ENCODE peak calls at places on chromosomes 7 and 10, in eight cellular contexts. One of them, this sample, is unnamed.

GRCh38 chr10:84429926-84430520 is 101.6 kb downstream of the CCSER2 start:
- DNase-seq in spleen: peak; percentile 80
- DNase-seq in left ventricle myocardium superior: peak; percentile 49
- DNase-seq in germinal center: peak; percentile 51
- DNase-seq in CD8-positive, alpha-beta T cell: peak; percentile 69
- DNase-seq in DMS153: peak; percentile 10
- DNase-seq in activated CD4-positive, alpha-beta T cell treated with anti-CD3 and anti-CD28 coated beads for 24 hours: peak; percentile 40
- DNase-seq in smooth muscle cell of the brain vasculature: no peak
- DNase-seq in this sample: peak; percentile 62

GRCh38 chr7:33108591-33108930 is 643 bp downstream of the RP9 start:
- DNase-seq in spleen: no peak
- DNase-seq in left ventricle myocardium superior: no peak
- DNase-seq in germinal center: no peak
- DNase-seq in CD8-positive, alpha-beta T cell: peak; percentile 17
- DNase-seq in DMS153: no peak
- DNase-seq in activated CD4-positive, alpha-beta T cell treated with anti-CD3 and anti-CD28 coated beads for 24 hours: no peak
- DNase-seq in smooth muscle cell of the brain vasculature: no peak
- DNase-seq in this sample: no peak

GRCh38 chr7:39357648-39358047 is 208.6 kb upstream of the YAE1 start:
- DNase-seq in spleen: no peak
- DNase-seq in left ventricle myocardium superior: no peak
- DNase-seq in germinal center: no peak
- DNase-seq in CD8-positive, alpha-beta T cell: no peak
- DNase-seq in DMS153: no peak
- DNase-seq in activated CD4-positive, alpha-beta T cell treated with anti-CD3 and anti-CD28 coated beads for 24 hours: no peak
- DNase-seq in smooth muscle cell of the brain vasculature: no peak
- DNase-seq in this sample: no peak

GRCh38 chr7:116280803-116281202 is 70.5 kb downstream of the TES start:
- DNase-seq in spleen: no peak
- DNase-seq in left ventricle myocardium superior: no peak
- DNase-seq in germinal center: no peak
- DNase-seq in CD8-positive, alpha-beta T cell: no peak
- DNase-seq in DMS153: no peak
- DNase-seq in activated CD4-positive, alpha-beta T cell treated with anti-CD3 and anti-CD28 coated beads for 24 hours: no peak
- DNase-seq in smooth muscle cell of the brain vasculature: no peak
- DNase-seq in this sample: no peak

GRCh38 chr7:7795736-7796135 is 77.3 kb upstream of the RPA3 start:
- DNase-seq in spleen: no peak
- DNase-seq in left ventricle myocardium superior: no peak
- DNase-seq in germinal center: no peak
- DNase-seq in CD8-positive, alpha-beta T cell: no peak
- DNase-seq in DMS153: no peak
- DNase-seq in activated CD4-positive, alpha-beta T cell treated with anti-CD3 and anti-CD28 coated beads for 24 hours: no peak
- DNase-seq in smooth muscle cell of the brain vasculature: peak; percentile 56
- DNase-seq in this sample: no peak

GRCh38 chr7:150507947-150508602 is 6.6 kb upstream of the GIMAP7 start:
- DNase-seq in spleen: no peak
- DNase-seq in left ventricle myocardium superior: no peak
- DNase-seq in germinal center: no peak
- DNase-seq in CD8-positive, alpha-beta T cell: no peak
- DNase-seq in DMS153: no peak
- DNase-seq in activated CD4-positive, alpha-beta T cell treated with anti-CD3 and anti-CD28 coated beads for 24 hours: no peak
- DNase-seq in smooth muscle cell of the brain vasculature: no peak
- DNase-seq in this sample: no peak

GRCh38 chr10:11757452-11757819 is 15.3 kb downstream of the ECHDC3 start:
- DNase-seq in spleen: no peak
- DNase-seq in left ventricle myocardium superior: peak; percentile 59
- DNase-seq in germinal center: no peak
- DNase-seq in CD8-positive, alpha-beta T cell: no peak
- DNase-seq in DMS153: peak; percentile 57
- DNase-seq in activated CD4-positive, alpha-beta T cell treated with anti-CD3 and anti-CD28 coated beads for 24 hours: no peak
- DNase-seq in smooth muscle cell of the brain vasculature: peak; percentile 23
- DNase-seq in this sample: no peak

GRCh38 chr10:12479437-12479844 is 130.1 kb downstream of the CAMK1D start:
- DNase-seq in spleen: peak; percentile 63
- DNase-seq in left ventricle myocardium superior: no peak
- DNase-seq in germinal center: no peak
- DNase-seq in CD8-positive, alpha-beta T cell: no peak
- DNase-seq in DMS153: no peak
- DNase-seq in activated CD4-positive, alpha-beta T cell treated with anti-CD3 and anti-CD28 coated beads for 24 hours: no peak
- DNase-seq in smooth muscle cell of the brain vasculature: no peak
- DNase-seq in this sample: no peak

GRCh38 chr10:28776519-28776918 is 99.2 kb downstream of the BAMBI start:
- DNase-seq in spleen: no peak
- DNase-seq in left ventricle myocardium superior: no peak
- DNase-seq in germinal center: no peak
- DNase-seq in CD8-positive, alpha-beta T cell: no peak
- DNase-seq in DMS153: no peak
- DNase-seq in activated CD4-positive, alpha-beta T cell treated with anti-CD3 and anti-CD28 coated beads for 24 hours: no peak
- DNase-seq in smooth muscle cell of the brain vasculature: no peak
- DNase-seq in this sample: no peak

GRCh38 chr10:34702093-34702952 is 112.8 kb downstream of the PARD3 start:
- DNase-seq in spleen: no peak
- DNase-seq in left ventricle myocardium superior: no peak
- DNase-seq in germinal center: no peak
- DNase-seq in CD8-positive, alpha-beta T cell: no peak
- DNase-seq in DMS153: no peak
- DNase-seq in activated CD4-positive, alpha-beta T cell treated with anti-CD3 and anti-CD28 coated beads for 24 hours: no peak
- DNase-seq in smooth muscle cell of the brain vasculature: no peak
- DNase-seq in this sample: no peak

GRCh38 chr7:131686833-131687232 is 130.4 kb upstream of the PODXL start:
- DNase-seq in spleen: no peak
- DNase-seq in left ventricle myocardium superior: no peak
- DNase-seq in germinal center: no peak
- DNase-seq in CD8-positive, alpha-beta T cell: no peak
- DNase-seq in DMS153: no peak
- DNase-seq in activated CD4-positive, alpha-beta T cell treated with anti-CD3 and anti-CD28 coated beads for 24 hours: no peak
- DNase-seq in smooth muscle cell of the brain vasculature: no peak
- DNase-seq in this sample: no peak

GRCh38 chr7:35036361-35037171 is 719 bp downstream of the DPY19L1 start:
- DNase-seq in spleen: peak; percentile 92
- DNase-seq in left ventricle myocardium superior: peak; percentile 75
- DNase-seq in germinal center: peak; percentile 44
- DNase-seq in CD8-positive, alpha-beta T cell: peak; percentile 46
- DNase-seq in DMS153: peak; percentile 52
- DNase-seq in activated CD4-positive, alpha-beta T cell treated with anti-CD3 and anti-CD28 coated beads for 24 hours: no peak
- DNase-seq in smooth muscle cell of the brain vasculature: no peak
- DNase-seq in this sample: peak; percentile 30

GRCh38 chr10:23096814-23097549 is 1.6 kb downstream of the MSRB2 start:
- DNase-seq in spleen: no peak
- DNase-seq in left ventricle myocardium superior: no peak
- DNase-seq in germinal center: no peak
- DNase-seq in CD8-positive, alpha-beta T cell: no peak
- DNase-seq in DMS153: no peak
- DNase-seq in activated CD4-positive, alpha-beta T cell treated with anti-CD3 and anti-CD28 coated beads for 24 hours: no peak
- DNase-seq in smooth muscle cell of the brain vasculature: no peak
- DNase-seq in this sample: no peak

GRCh38 chr10:92181575-92181974 is 109.3 kb downstream of the CPEB3 start:
- DNase-seq in spleen: no peak
- DNase-seq in left ventricle myocardium superior: no peak
- DNase-seq in germinal center: peak; percentile 32
- DNase-seq in CD8-positive, alpha-beta T cell: no peak
- DNase-seq in DMS153: no peak
- DNase-seq in activated CD4-positive, alpha-beta T cell treated with anti-CD3 and anti-CD28 coated beads for 24 hours: no peak
- DNase-seq in smooth muscle cell of the brain vasculature: no peak
- DNase-seq in this sample: no peak

GRCh38 chr10:76885815-76886214 is 751.8 kb downstream of the KCNMA1 start:
- DNase-seq in spleen: no peak
- DNase-seq in left ventricle myocardium superior: peak; percentile 64
- DNase-seq in germinal center: no peak
- DNase-seq in CD8-positive, alpha-beta T cell: no peak
- DNase-seq in DMS153: peak; percentile 22
- DNase-seq in activated CD4-positive, alpha-beta T cell treated with anti-CD3 and anti-CD28 coated beads for 24 hours: no peak
- DNase-seq in smooth muscle cell of the brain vasculature: no peak
- DNase-seq in this sample: no peak

GRCh38 chr7:91288208-91288824 is 24.1 kb downstream of the FZD1 start:
- DNase-seq in spleen: no peak
- DNase-seq in left ventricle myocardium superior: peak; percentile 51
- DNase-seq in germinal center: no peak
- DNase-seq in CD8-positive, alpha-beta T cell: no peak
- DNase-seq in DMS153: no peak
- DNase-seq in activated CD4-positive, alpha-beta T cell treated with anti-CD3 and anti-CD28 coated beads for 24 hours: no peak
- DNase-seq in smooth muscle cell of the brain vasculature: no peak
- DNase-seq in this sample: no peak

GRCh38 chr7:78041409-78041808 is 242.8 kb downstream of the PHTF2 start:
- DNase-seq in spleen: no peak
- DNase-seq in left ventricle myocardium superior: no peak
- DNase-seq in germinal center: no peak
- DNase-seq in CD8-positive, alpha-beta T cell: no peak
- DNase-seq in DMS153: no peak
- DNase-seq in activated CD4-positive, alpha-beta T cell treated with anti-CD3 and anti-CD28 coated beads for 24 hours: no peak
- DNase-seq in smooth muscle cell of the brain vasculature: no peak
- DNase-seq in this sample: no peak

GRCh38 chr10:113326160-113327111 is 226.4 kb upstream of the HABP2 start:
- DNase-seq in spleen: no peak
- DNase-seq in left ventricle myocardium superior: peak; percentile 44
- DNase-seq in germinal center: no peak
- DNase-seq in CD8-positive, alpha-beta T cell: no peak
- DNase-seq in DMS153: no peak
- DNase-seq in activated CD4-positive, alpha-beta T cell treated with anti-CD3 and anti-CD28 coated beads for 24 hours: peak; percentile 7
- DNase-seq in smooth muscle cell of the brain vasculature: peak; percentile 73
- DNase-seq in this sample: peak; percentile 44

GRCh38 chr10:1292611-1293021 is 236.4 kb downstream of the WDR37 start:
- DNase-seq in spleen: peak; percentile 70
- DNase-seq in left ventricle myocardium superior: no peak
- DNase-seq in germinal center: no peak
- DNase-seq in CD8-positive, alpha-beta T cell: no peak
- DNase-seq in DMS153: no peak
- DNase-seq in activated CD4-positive, alpha-beta T cell treated with anti-CD3 and anti-CD28 coated beads for 24 hours: no peak
- DNase-seq in smooth muscle cell of the brain vasculature: no peak
- DNase-seq in this sample: no peak

GRCh38 chr10:110852897-110853296 is 18.8 kb upstream of the PDCD4 start:
- DNase-seq in spleen: no peak
- DNase-seq in left ventricle myocardium superior: no peak
- DNase-seq in germinal center: no peak
- DNase-seq in CD8-positive, alpha-beta T cell: no peak
- DNase-seq in DMS153: no peak
- DNase-seq in activated CD4-positive, alpha-beta T cell treated with anti-CD3 and anti-CD28 coated beads for 24 hours: no peak
- DNase-seq in smooth muscle cell of the brain vasculature: no peak
- DNase-seq in this sample: no peak

GRCh38 chr7:85457911-85458310 is 271.1 kb upstream of the SEMA3D start:
- DNase-seq in spleen: no peak
- DNase-seq in left ventricle myocardium superior: no peak
- DNase-seq in germinal center: no peak
- DNase-seq in CD8-positive, alpha-beta T cell: no peak
- DNase-seq in DMS153: no peak
- DNase-seq in activated CD4-positive, alpha-beta T cell treated with anti-CD3 and anti-CD28 coated beads for 24 hours: no peak
- DNase-seq in smooth muscle cell of the brain vasculature: no peak
- DNase-seq in this sample: no peak

GRCh38 chr7:65892169-65892568 is 19.3 kb downstream of the VKORC1L1 start:
- DNase-seq in spleen: no peak
- DNase-seq in left ventricle myocardium superior: no peak
- DNase-seq in germinal center: no peak
- DNase-seq in CD8-positive, alpha-beta T cell: no peak
- DNase-seq in DMS153: no peak
- DNase-seq in activated CD4-positive, alpha-beta T cell treated with anti-CD3 and anti-CD28 coated beads for 24 hours: no peak
- DNase-seq in smooth muscle cell of the brain vasculature: no peak
- DNase-seq in this sample: no peak

GRCh38 chr10:91587710-91588638 is 44.9 kb downstream of the PPP1R3C start:
- DNase-seq in spleen: no peak
- DNase-seq in left ventricle myocardium superior: peak; percentile 30
- DNase-seq in germinal center: no peak
- DNase-seq in CD8-positive, alpha-beta T cell: no peak
- DNase-seq in DMS153: no peak
- DNase-seq in activated CD4-positive, alpha-beta T cell treated with anti-CD3 and anti-CD28 coated beads for 24 hours: no peak
- DNase-seq in smooth muscle cell of the brain vasculature: no peak
- DNase-seq in this sample: no peak